ENCODE peak calls at places on chromosomes 5 and 9, in four cellular contexts. G is CD4-positive, alpha-beta memory T cell; J is GM23248; I is cardiac muscle cell. K is an unnamed sample. For H3K36me3, H3K4me1 and H3K9me3, the result is how much of the 10 kb centered on the place peaks cover.

GRCh38 chr5:36494756-36495637 is 111.4 kb upstream of the SLC1A3 start:
- DNase-seq in G (no peak), I (no peak), J (peak), K (no peak)

GRCh38 chr5:137486707-137487106 is 12.4 kb downstream of the SPOCK1 start:
- DNase-seq in I (no peak), J (peak), G (no peak), K (no peak)

GRCh38 chr5:33312631-33313030 is 128.1 kb upstream of the TARS1 start:
- DNase-seq in I (no peak), J (peak), G (no peak), K (no peak)

GRCh38 chr5:168881427-168882149 is 302.4 kb upstream of the PANK3 start:
- DNase-seq in I (peak), G (no peak), J (no peak), K (no peak)

GRCh38 chr5:102583663-102584062 is 84.9 kb upstream of the SLCO6A1 start:
- DNase-seq in J (peak), I (peak), G (peak), K (no peak)

GRCh38 chr5:31149072-31149471 is 44.4 kb upstream of the CDH6 start:
- DNase-seq in I (no peak), J (peak), G (no peak), K (no peak)

GRCh38 chr9:2290382-2290781 is 275.2 kb downstream of the SMARCA2 start:
- DNase-seq in I (peak), J (no peak), G (no peak), K (no peak)

GRCh38 chr5:134592141-134592746 is 40.4 kb downstream of the SAR1B start:
- DNase-seq in G (no peak), I (peak), J (peak), K (no peak)

GRCh38 chr9:17204611-17205165 is 69.8 kb downstream of the CNTLN start:
- DNase-seq in G (no peak), I (peak), J (no peak), K (no peak)

GRCh38 chr9:136019681-136020060 is 58.5 kb upstream of the UBAC1 start:
- DNase-seq in G (no peak), I (no peak), J (no peak), K (no peak)

GRCh38 chr5:124628721-124629596 is 117.5 kb downstream of the ZNF608 start:
- DNase-seq in I (peak), J (peak), G (no peak), K (peak)

GRCh38 chr5:104643320-104643719 is 1080.7 kb upstream of the NUDT12 start:
- DNase-seq in J (no peak), I (no peak), G (no peak), K (no peak)

GRCh38 chr5:140222416-140222815 is 47.4 kb downstream of the CYSTM1 start:
- DNase-seq in I (no peak), G (no peak), J (no peak), K (no peak)

GRCh38 chr9:94933429-94933828 is 206.9 kb downstream of the AOPEP start:
- DNase-seq in I (no peak), G (no peak), J (peak), K (no peak)
- H3K36me3 ChIP-seq in I (under half), G (under half), J (under half), K (under half)

GRCh38 chr9:87382902-87383301 is 114.8 kb upstream of the DAPK1 start:
- DNase-seq in G (no peak), J (peak), I (no peak), K (no peak)

GRCh38 chr9:87383341-87384150 is 114.1 kb upstream of the DAPK1 start:
- DNase-seq in I (no peak), J (peak), G (no peak), K (no peak)

GRCh38 chr9:87381050-87381711 is 116.5 kb upstream of the DAPK1 start:
- DNase-seq in I (no peak), J (peak), G (no peak), K (no peak)

GRCh38 chr9:87379300-87379699 is 118.4 kb upstream of the DAPK1 start:
- DNase-seq in G (no peak), J (no peak), I (no peak), K (no peak)

GRCh38 chr9:87381746-87382145 is 115.9 kb upstream of the DAPK1 start:
- DNase-seq in J (peak), I (no peak), G (no peak), K (no peak)
- H3K4me1 ChIP-seq in J (under half), I (under half), G (under half), K (under half)

GRCh38 chr5:141363952-141364660 is at the start of gene PCDHGA5:
- DNase-seq in I (no peak), J (no peak), G (no peak), K (no peak)
- H3K9me3 ChIP-seq in I (under half), J (under half), G (under half), K (under half)

GRCh38 chr5:176908677-176909358 is 9.7 kb upstream of the HK3 start:
- DNase-seq in G (no peak), J (no peak), I (no peak), K (no peak)
- H3K36me3 ChIP-seq in G (half or more), J (half or more), I (under half), K (under half)

GRCh38 chr9:120928015-120928719 is 1.6 kb upstream of the TRAF1 start:
- DNase-seq in J (peak), G (no peak), I (no peak), K (no peak)
- H3K4me1 ChIP-seq in J (under half), G (half or more), I (under half), K (under half)

GRCh38 chr9:34547960-34548603 is 25.3 kb upstream of the ENHO start:
- DNase-seq in I (peak), G (peak), J (peak), K (peak)
- H3K9me3 ChIP-seq in I (under half), G (under half), J (under half), K (under half)

GRCh38 chr9:35073276-35073607 is 817 bp upstream of the VCP start:
- DNase-seq in J (no peak), G (no peak), I (no peak), K (no peak)
- H3K36me3 ChIP-seq in J (under half), G (under half), I (under half), K (under half)

K was measured in Caco-2.